ENCODE peak calls at places on chromosomes 1 and 21, in five cellular contexts. L is A549, C is ovary, G is esophagus squamous epithelium, K is fibroblast of lung. Y is an unnamed sample.

GRCh38 chr1:101140041-101140718 is 96.6 kb upstream of the S1PR1 start:
- DNase-seq in L (no peak), C (no peak), G (no peak), K (no peak), Y (no peak)

GRCh38 chr1:14486401-14487110 is 111.9 kb upstream of the KAZN start:
- DNase-seq in L (no peak), C (peak; percentile 36), G (no peak), K (peak; percentile 86), Y (peak; percentile 70)

GRCh38 chr1:246210751-246211150 is 296.3 kb downstream of the SMYD3 start:
- DNase-seq in L (no peak), C (no peak), G (no peak), K (no peak), Y (no peak)

GRCh38 chr1:46492871-46493270 is 3.2 kb downstream of the DMBX1 start:
- DNase-seq in L (no peak), C (no peak), G (no peak), K (no peak), Y (no peak)

GRCh38 chr1:31782066-31782762 is 18.1 kb upstream of the ADGRB2 start:
- DNase-seq in L (no peak), C (no peak), G (no peak), K (no peak), Y (no peak)

GRCh38 chr1:187477103-187477502 is 648.4 kb downstream of the PLA2G4A start:
- DNase-seq in L (peak; percentile 7), C (no peak), G (no peak), K (peak; percentile 25), Y (no peak)

GRCh38 chr1:112381324-112382076 is 14.5 kb upstream of the CTTNBP2NL start:
- DNase-seq in L (no peak), C (no peak), G (no peak), K (no peak), Y (no peak)

GRCh38 chr1:210264521-210265380 is 32.2 kb downstream of the SERTAD4 start:
- DNase-seq in L (peak; percentile 24), C (no peak), G (no peak), K (no peak), Y (no peak)

GRCh38 chr1:190453550-190453949 is 24.1 kb downstream of the BRINP3 start:
- DNase-seq in L (peak; percentile 29), C (no peak), G (no peak), K (peak; percentile 32), Y (no peak)

GRCh38 chr21:34528131-34528561 is 16.1 kb upstream of the KCNE1 start:
- DNase-seq in L (no peak), C (no peak), G (no peak), K (peak; percentile 58), Y (no peak)

GRCh38 chr1:175154595-175155472 is 37.7 kb downstream of the KIAA0040 start:
- DNase-seq in L (peak; percentile 57), C (peak; percentile 66), G (no peak), K (peak; percentile 55), Y (peak; percentile 64)

GRCh38 chr1:175155936-175156335 is 36.6 kb downstream of the KIAA0040 start:
- DNase-seq in L (no peak), C (no peak), G (no peak), K (no peak), Y (no peak)

GRCh38 chr1:175155473-175155856 is 37.1 kb downstream of the KIAA0040 start:
- DNase-seq in L (no peak), C (no peak), G (no peak), K (no peak), Y (no peak)

GRCh38 chr1:175150596-175151319 is 41.8 kb downstream of the KIAA0040 start:
- DNase-seq in L (no peak), C (no peak), G (no peak), K (no peak), Y (no peak)

GRCh38 chr1:175152006-175152652 is 40.4 kb downstream of the KIAA0040 start:
- DNase-seq in L (peak; percentile 38), C (peak; percentile 61), G (no peak), K (peak; percentile 42), Y (no peak)
- H3K27ac ChIP-seq in L (no peak overlapping the region), C (no peak overlapping the region), G (no peak overlapping the region), K (no peak overlapping the region), Y (no peak overlapping the region)

GRCh38 chr1:20366766-20367602 is 76.3 kb downstream of the VWA5B1 start:
- DNase-seq in L (peak; percentile 46), C (no peak), G (no peak), K (peak; percentile 58), Y (no peak)
- TF ChIP-seq CTCF in L (peak; percentile 34), C (no peak), G (no peak), K (peak; percentile 85), Y (no peak)

GRCh38 chr1:4661595-4661917 is 7.1 kb downstream of the AJAP1 start:
- DNase-seq in L (no peak), C (no peak), G (no peak), K (no peak), Y (no peak)
- H3K9me3 ChIP-seq in L (no peaks in the 10 kb centered on the region), C (no peaks in the 10 kb centered on the region), G (no peaks in the 10 kb centered on the region), K (no peaks in the 10 kb centered on the region), Y (no peaks in the 10 kb centered on the region)

DNA sequence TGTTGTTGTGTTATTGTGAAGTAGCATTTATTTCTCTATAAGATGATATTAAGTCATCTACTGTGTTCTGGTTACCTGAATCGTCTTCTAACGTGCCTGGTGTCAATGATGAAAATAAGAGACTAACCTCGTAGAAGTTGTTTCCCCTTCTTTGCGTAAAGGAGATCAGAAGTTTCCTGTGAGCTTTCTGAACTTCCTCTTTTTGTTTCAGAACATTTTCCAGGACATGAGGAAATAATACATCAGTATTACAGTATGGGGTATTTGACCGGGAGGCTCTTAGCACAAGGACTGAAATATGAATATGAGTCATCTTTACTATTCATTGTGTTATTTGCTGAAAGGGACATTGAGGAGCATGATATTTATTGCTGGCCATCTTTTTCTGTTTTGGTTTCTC is 1.3 kb downstream of the ST6GALNAC3 start:
- DNase-seq in L (no peak), C (no peak), G (no peak), K (peak; percentile 68), Y (no peak)
- H3K27ac ChIP-seq in L (no peak overlapping the region), C (no peak overlapping the region), G (peak overlapping the region; percentile 85), K (no peak overlapping the region), Y (peak overlapping the region; percentile 22)

DNA sequence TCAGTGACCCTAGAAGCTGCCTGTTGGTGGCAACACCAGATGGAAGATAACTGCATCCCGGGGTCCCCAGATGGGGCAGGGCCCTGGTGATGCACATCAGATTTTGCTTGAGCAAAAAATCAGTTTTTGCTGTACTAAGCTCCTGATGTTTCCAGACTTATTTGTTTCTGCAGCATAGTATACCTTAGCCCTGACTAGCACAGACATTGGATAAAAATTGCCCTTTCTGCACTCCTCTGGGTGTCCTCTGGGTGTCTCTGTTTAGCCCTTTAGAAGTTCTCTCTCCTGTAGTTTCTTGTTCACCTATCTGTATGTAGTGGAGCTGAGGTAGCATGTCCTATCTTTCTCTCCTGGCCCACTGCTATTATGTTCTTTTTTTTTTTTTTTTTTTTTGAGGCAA is 30.3 kb upstream of the PLA2G2C start:
- DNase-seq in L (peak; percentile 34), C (no peak), G (no peak), K (peak; percentile 20), Y (no peak)
- TF ChIP-seq CTCF in L (peak; percentile 38), C (no peak), G (no peak), K (peak; percentile 48), Y (no peak)

GRCh38 chr21:38881041-38881570 is 75.4 kb downstream of the ETS2 start:
- DNase-seq in L (no peak), C (no peak), G (no peak), K (peak; percentile 25), Y (no peak)
- H3K9me3 ChIP-seq in L (peaks cover 5% of the 10 kb centered on the region), C (no peaks in the 10 kb centered on the region), G (no peaks in the 10 kb centered on the region), K (no peaks in the 10 kb centered on the region), Y (no peaks in the 10 kb centered on the region)

GRCh38 chr1:225850370-225850769 is 31.8 kb downstream of the TMEM63A start:
- DNase-seq in L (no peak), C (no peak), G (no peak), K (no peak), Y (no peak)

GRCh38 chr1:225849905-225850304 is 32.3 kb downstream of the TMEM63A start:
- DNase-seq in L (no peak), C (peak; percentile 63), G (no peak), K (no peak), Y (no peak)

GRCh38 chr1:225853441-225853840 is 28.7 kb downstream of the TMEM63A start:
- DNase-seq in L (no peak), C (no peak), G (no peak), K (no peak), Y (no peak)

GRCh38 chr1:225852413-225853119 is 29.6 kb downstream of the TMEM63A start:
- DNase-seq in L (no peak), C (no peak), G (no peak), K (no peak), Y (no peak)

DNA sequence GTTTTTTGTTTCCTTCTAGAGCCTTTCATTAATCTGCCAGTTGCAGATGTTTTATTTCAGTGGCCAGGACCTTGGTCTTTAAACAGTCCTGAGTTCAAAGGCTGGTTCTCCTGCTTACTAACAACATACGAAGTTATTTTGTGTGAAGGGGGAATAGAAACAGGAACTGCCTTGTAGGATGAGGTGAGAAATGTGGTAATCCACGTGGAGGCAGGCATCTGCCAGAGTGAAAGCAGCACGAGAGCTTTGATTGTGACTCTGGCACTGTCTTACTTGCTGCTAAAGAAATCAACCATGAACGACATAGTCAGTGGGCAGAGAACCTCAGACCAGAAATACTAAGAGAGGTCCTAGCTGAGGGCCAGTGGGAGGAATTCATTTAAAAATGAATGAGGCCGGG is 30.4 kb downstream of the TMEM63A start:
- DNase-seq in L (no peak), C (no peak), G (no peak), K (peak; percentile 41), Y (no peak)
- H3K27ac ChIP-seq in L (no peak overlapping the region), C (no peak overlapping the region), G (peak overlapping the region; percentile 33), K (no peak overlapping the region), Y (no peak overlapping the region)

DNA sequence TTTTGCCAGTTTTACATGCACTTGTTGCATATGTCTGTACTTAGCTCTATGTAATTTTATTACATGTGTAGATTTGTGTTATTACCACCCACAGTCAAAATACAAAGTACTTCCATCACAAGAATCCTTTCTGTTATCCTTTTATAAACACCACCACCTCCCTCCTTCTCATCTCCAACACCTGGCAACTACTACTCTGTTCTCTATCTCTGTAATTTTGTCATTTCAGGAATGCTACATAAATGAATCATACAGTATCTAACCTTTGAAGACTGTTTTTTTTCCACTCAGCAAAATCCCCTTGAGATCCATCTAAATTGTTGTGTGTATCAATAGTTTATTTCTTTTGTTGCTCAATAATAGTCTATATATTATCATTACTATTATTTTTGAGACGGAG is 64.5 kb upstream of the COP1 start:
- DNase-seq in L (no peak), C (no peak), G (no peak), K (no peak), Y (no peak)
- TF ChIP-seq CTCF in L (no peak), C (no peak), G (no peak), K (no peak), Y (no peak)

GRCh38 chr1:231260351-231260750 is 19.3 kb downstream of the GNPAT start:
- DNase-seq in L (no peak), C (no peak), G (no peak), K (no peak), Y (no peak)
- H3K9me3 ChIP-seq in L (peaks cover 79% of the 10 kb centered on the region), C (no peaks in the 10 kb centered on the region), G (no peaks in the 10 kb centered on the region), K (no peaks in the 10 kb centered on the region), Y (no peaks in the 10 kb centered on the region)

GRCh38 chr1:41689596-41689995 is 205.1 kb upstream of the EDN2 start:
- DNase-seq in L (no peak), C (no peak), G (no peak), K (no peak), Y (no peak)
- H3K27ac ChIP-seq in L (no peak overlapping the region), C (no peak overlapping the region), G (no peak overlapping the region), K (no peak overlapping the region), Y (no peak overlapping the region)

Y was measured in tibial artery.